ENCODE peak calls at places on chromosomes 12 and 14, in six cellular contexts. H is NCI-H1694 treated with DMSO at 0.1 percent for 48 hours; D is NCI-H2081; F is stimulated activated CD8-positive, alpha-beta memory T cell treated with anti-CD3 and anti-CD28 coated beads, Interleukin-15, amount 100 ng/mL, for 1 hour; O is effector CD4-positive, alpha-beta T cell; P is cerebellum. L is an unnamed sample.

GRCh38 chr14:98931911-98932310 is 340.1 kb downstream of the BCL11B start:
- DNase-seq in H (no peak), D (no peak), F (peak), O (peak), P (no peak), L (no peak)

GRCh38 chr12:100388382-100388781 is 31.5 kb downstream of the SLC17A8 start:
- DNase-seq in H (no peak), D (no peak), F (no peak), O (no peak), P (no peak), L (no peak)

GRCh38 chr12:26760657-26761293 is 72.2 kb downstream of the ITPR2 start:
- DNase-seq in H (no peak), D (no peak), F (no peak), O (no peak), P (no peak), L (no peak)

GRCh38 chr12:129208566-129208965 is 355.3 kb downstream of the GLT1D1 start:
- DNase-seq in H (no peak), D (no peak), F (no peak), O (no peak), P (no peak), L (no peak)

GRCh38 chr14:99566009-99566389 is 38.0 kb downstream of the CCDC85C start:
- DNase-seq in H (no peak), D (peak), F (no peak), O (no peak), P (peak), L (no peak)

GRCh38 chr14:33938131-33938949 is 12.5 kb downstream of the EGLN3 start:
- DNase-seq in H (peak), D (peak), F (no peak), O (no peak), P (peak), L (peak)

GRCh38 chr12:50922820-50923219 is 29.5 kb upstream of the HIGD1C start:
- DNase-seq in H (no peak), D (no peak), F (no peak), O (no peak), P (no peak), L (no peak)

GRCh38 chr14:36129181-36129580 is 47.3 kb downstream of the PTCSC3 start:
- DNase-seq in H (no peak), D (peak), F (no peak), O (no peak), P (no peak), L (peak)

GRCh38 chr12:24039113-24039525 is 89.6 kb upstream of the SOX5 start:
- DNase-seq in H (no peak), D (no peak), F (no peak), O (no peak), P (no peak), L (peak)

GRCh38 chr12:1590083-1590979 is 4.0 kb downstream of the FBXL14 start:
- DNase-seq in H (no peak), D (no peak), F (no peak), O (no peak), P (peak), L (no peak)

GRCh38 chr12:71589478-71589881 is 74.2 kb downstream of the ZFC3H1 start:
- DNase-seq in H (no peak), D (no peak), F (no peak), O (no peak), P (no peak), L (no peak)